ENCODE peak calls at places on chromosomes 2 and 18, in four cellular contexts. U is foreskin fibroblast; B is CD8-positive, alpha-beta T cell; E is WERI-Rb-1. X is an unnamed sample.

GRCh38 chr18:69948919-69949537 is 1.4 kb upstream of the CD226 start:
- DNase-seq in U (peak; percentile 20), B (no peak), E (no peak), X (no peak)

GRCh38 chr2:154455201-154455600 is 243.3 kb upstream of the KCNJ3 start:
- DNase-seq in U (peak; percentile 4), B (no peak), E (no peak), X (no peak)

GRCh38 chr2:230202430-230203109 is 17.2 kb downstream of the SP110 start:
- DNase-seq in U (no peak), B (no peak), E (no peak), X (no peak)

GRCh38 chr18:57660961-57661360 is 39.3 kb upstream of the NARS1 start:
- DNase-seq in U (peak; percentile 33), B (no peak), E (no peak), X (no peak)

GRCh38 chr2:127675335-127676261 is at the start of gene LIMS2:
- DNase-seq in U (peak; percentile 8), B (no peak), E (no peak), X (no peak)

GRCh38 chr2:113173563-113174368 is at the start of gene PSD4:
- DNase-seq in U (no peak), B (peak; percentile 89), E (no peak), X (no peak)

GRCh38 chr2:173355866-173356508 is 1.3 kb downstream of the CDCA7 start:
- DNase-seq in U (peak; percentile 5), B (no peak), E (peak; percentile 37), X (no peak)

GRCh38 chr2:86078801-86079545 is 26.7 kb downstream of the POLR1A start:
- DNase-seq in U (no peak), B (peak; percentile 34), E (peak; percentile 54), X (no peak)

GRCh38 chr2:127422631-127423475 is 4.6 kb downstream of the PROC start:
- DNase-seq in U (no peak), B (no peak), E (peak; percentile 44), X (no peak)

GRCh38 chr2:172011814-172012580 is 12.2 kb downstream of the METAP1D start:
- DNase-seq in U (no peak), B (no peak), E (no peak), X (no peak)

GRCh38 chr2:88077076-88077475 is 9.5 kb downstream of the SMYD1 start:
- DNase-seq in U (no peak), B (no peak), E (no peak), X (no peak)

GRCh38 chr2:45902952-45903351 is 251.5 kb downstream of the PRKCE start:
- DNase-seq in U (no peak), B (no peak), E (no peak), X (no peak)

GRCh38 chr2:218856896-218857243 is 2.7 kb upstream of the WNT6 start:
- DNase-seq in U (no peak), B (no peak), E (no peak), X (no peak)

GRCh38 chr2:128599700-128600099 is 281.0 kb upstream of the HS6ST1 start:
- DNase-seq in U (no peak), B (no peak), E (no peak), X (no peak)

GRCh38 chr2:37650548-37651101 is 20.8 kb downstream of the CDC42EP3 start:
- DNase-seq in U (no peak), B (no peak), E (no peak), X (no peak)

GRCh38 chr2:112920923-112921532 is 10.1 kb downstream of the IL37 start:
- DNase-seq in U (no peak), B (no peak), E (no peak), X (no peak)

GRCh38 chr2:64104944-64105343 is 39.3 kb downstream of the PELI1 start:
- DNase-seq in U (no peak), B (no peak), E (no peak), X (no peak)

GRCh38 chr18:11840493-11840892 is 10.7 kb upstream of the CHMP1B start:
- DNase-seq in U (no peak), B (no peak), E (no peak), X (no peak)
- TF ChIP-seq CTCF in U (no peak), B (no peak), E (no peak), X (no peak)

DNA sequence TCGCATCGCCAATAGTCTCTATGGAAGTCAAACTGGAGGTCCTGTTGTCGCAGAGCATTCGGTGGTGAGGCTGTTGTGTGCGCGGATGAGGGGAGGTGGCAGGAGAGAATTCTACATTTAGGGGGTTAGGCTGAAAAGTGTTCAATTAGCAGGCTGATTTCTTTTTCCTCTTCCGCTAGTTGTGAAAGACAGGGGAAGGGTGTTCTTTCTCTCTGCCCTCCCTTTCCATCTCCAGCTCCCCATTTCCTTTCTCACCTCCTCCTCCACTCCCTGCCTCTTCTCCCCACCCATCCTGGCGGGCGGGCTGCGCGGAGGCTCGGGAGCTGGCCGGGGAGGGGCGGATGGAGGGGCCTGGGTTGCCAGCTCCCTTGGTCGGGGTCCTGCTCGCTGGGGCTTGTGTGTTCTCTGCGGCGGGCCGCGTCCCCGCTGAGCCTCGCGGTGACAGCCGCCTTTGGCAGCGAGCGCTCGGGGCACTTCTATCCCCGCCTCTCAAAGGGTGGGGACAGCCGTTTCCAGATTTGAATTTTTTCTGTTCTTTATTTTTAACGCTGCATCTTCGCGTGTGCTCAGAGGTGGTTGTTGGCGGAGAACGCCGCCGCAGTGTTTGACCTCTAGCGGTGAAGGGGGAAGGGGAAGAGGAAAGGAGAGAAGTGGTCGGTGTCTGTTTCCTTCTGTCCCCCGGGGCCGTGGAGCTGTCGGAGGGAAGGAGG is 3.6 kb downstream of the SOX11 start:
- DNase-seq in U (no peak), B (no peak), E (peak; percentile 43), X (no peak)
- TF ChIP-seq CTCF in U (no peak), B (no peak), E (peak; percentile 9), X (no peak)

GRCh38 chr2:241216211-241216761 is 27.8 kb downstream of the ANO7 start:
- DNase-seq in U (no peak), B (no peak), E (no peak), X (no peak)

GRCh38 chr2:241219030-241219382 is 30.5 kb downstream of the ANO7 start:
- DNase-seq in U (no peak), B (no peak), E (no peak), X (no peak)

GRCh38 chr2:241215421-241215820 is 26.9 kb downstream of the ANO7 start:
- DNase-seq in U (no peak), B (no peak), E (no peak), X (no peak)

GRCh38 chr2:241218131-241219029 is 29.9 kb downstream of the ANO7 start:
- DNase-seq in U (peak; percentile 36), B (peak; percentile 18), E (peak; percentile 55), X (no peak)

DNA sequence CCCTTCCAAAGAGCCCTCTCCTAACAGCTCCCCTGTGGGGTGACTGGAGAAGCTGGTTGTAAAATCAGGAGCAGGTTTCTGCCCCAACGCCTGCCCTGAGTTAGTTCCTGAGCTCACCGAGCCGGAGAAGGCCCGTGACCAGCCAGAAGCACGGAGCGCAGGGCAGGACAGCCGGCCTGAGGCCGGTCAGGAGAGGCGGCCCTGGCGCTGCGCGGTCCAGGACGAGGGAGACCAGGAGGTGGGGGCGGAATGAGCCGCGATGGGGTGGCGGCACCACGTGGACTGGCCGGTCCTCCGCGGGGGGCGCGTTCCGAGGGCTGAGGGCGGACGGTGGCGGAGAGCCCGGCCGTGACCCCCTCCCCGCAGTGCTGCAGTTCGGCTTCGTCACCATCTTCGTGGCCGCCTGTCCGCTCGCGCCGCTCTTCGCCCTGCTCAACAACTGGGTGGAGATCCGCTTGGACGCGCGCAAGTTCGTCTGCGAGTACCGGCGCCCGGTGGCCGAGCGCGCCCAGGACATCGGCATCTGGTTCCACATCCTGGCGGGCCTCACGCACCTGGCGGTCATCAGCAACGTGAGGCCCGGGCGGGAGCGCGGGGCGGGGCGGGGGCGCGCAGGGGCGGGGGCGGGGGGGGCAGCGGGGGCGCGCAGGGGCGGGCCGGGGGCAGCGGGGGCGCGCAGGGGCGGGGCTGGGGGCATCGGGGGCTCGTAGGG is 29.0 kb downstream of the ANO7 start:
- DNase-seq in U (peak; percentile 53), B (peak; percentile 25), E (no peak), X (no peak)
- TF ChIP-seq CTCF in U (no peak), B (no peak), E (no peak), X (no peak)

DNA sequence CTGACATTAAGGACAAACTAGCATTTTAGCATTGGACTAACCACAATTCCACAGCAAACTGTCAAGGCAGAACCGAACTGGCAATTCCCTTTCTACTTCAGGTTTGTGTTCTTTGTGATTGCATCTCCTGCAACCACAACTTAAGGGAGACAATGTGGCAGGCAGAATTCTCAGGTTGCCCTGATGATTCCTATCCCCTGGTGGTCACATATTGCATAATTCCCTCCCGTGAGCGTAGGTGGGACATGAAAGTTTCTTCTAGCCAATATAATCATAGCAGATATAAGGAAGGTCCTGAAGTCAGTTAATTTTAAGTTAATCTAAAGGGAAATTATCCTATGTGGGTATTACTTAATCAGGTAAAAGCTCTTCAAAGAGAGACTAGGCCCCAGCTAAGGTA is 45.8 kb upstream of the TNP1 start:
- DNase-seq in U (no peak), B (no peak), E (no peak), X (no peak)
- TF ChIP-seq CTCF in U (no peak), B (no peak), E (peak; percentile 18), X (no peak)

DNA sequence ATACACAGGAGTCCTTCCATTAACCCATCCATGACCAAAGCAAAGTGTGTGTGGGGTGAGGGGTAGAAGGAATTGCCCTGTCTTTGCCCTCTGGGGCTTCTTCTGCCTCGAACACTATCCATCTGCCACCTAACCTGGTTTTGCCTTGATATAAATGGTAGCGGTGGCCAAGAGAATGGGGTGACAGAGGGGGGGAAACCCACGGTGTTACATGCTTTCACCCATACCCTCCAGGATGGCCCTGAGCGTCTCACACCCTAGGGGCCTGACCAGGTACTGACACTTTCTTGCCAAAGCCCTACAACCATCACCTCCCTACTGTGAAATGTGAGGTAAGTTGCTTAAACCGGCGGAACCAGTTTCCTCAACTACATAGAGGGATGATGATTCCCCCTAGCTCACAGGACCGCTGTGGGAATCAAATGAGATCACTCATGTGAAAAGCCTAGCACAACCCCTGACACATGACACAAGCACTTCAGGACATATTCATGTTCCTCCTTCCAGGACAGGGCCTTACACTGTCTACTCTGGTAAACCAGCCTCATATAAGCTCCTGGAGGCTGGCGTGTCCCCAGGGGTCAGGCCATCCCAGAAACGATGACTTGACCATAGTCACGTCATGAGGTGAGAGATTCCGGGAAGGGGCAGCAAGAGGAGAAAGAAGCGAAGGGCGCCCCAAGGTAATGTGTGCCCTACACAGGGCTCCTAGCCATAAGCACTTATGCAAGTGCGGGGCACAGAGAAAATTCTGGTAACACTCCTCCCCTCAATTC is 49.7 kb downstream of the C2orf42 start:
- DNase-seq in U (no peak), B (peak; percentile 59), E (peak; percentile 84), X (no peak)
- TF ChIP-seq CTCF in U (no peak), B (peak; percentile 58), E (peak; percentile 60), X (no peak)

DNA sequence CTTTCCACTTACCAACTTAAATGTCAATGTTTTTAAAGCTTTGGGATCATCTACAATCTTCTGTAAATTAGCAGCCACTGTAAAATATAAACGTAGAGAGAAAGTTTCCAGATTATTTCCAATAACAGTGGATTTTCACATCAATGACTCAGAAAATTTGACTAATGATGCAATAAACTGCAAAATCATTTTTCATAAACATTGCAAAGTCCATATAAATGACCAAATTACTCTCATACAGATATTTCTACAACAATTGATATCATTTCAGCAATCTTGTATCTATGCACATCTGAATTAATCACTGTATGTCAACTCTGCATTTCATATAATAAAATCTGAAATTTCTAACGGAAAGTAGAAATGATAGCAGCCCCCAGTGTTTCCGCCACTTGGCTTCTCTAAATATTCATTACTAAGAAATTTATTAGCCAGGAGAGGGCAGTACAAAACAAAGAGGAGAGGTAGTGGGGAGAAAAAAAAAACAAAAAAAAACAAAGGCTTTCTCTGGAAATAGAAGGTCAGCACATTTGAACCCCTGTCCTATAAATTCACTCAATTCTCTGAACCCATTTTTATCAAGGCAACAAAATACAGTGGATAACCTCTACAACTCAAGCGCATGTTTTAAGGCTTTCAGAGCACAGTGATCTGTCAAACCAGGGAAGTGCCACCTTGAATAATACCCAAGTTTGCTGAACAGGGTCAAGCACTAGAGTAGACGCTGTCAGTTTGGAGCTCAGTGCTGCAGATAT is 282.6 kb downstream of the STK39 start:
- DNase-seq in U (no peak), B (no peak), E (no peak), X (no peak)
- TF ChIP-seq CTCF in U (peak; percentile 10), B (no peak), E (no peak), X (peak; percentile 24)

X was measured in AG09319.